ENCODE peak calls at places on chromosomes 11 and 22, in five cellular contexts. One of them, this sample, is unnamed.

GRCh38 chr11:66651011-66651410 is 12.5 kb downstream of the RBM4 start:
- DNase-seq in HL-60: no peak
- DNase-seq in effector CD4-positive, alpha-beta T cell: no peak
- DNase-seq in glutamatergic neuron: no peak
- DNase-seq in hypothalamus: no peak
- DNase-seq in this sample: no peak

GRCh38 chr11:122036022-122036421 is 80.0 kb downstream of the BLID start:
- DNase-seq in HL-60: no peak
- DNase-seq in effector CD4-positive, alpha-beta T cell: no peak
- DNase-seq in glutamatergic neuron: no peak
- DNase-seq in hypothalamus: no peak
- DNase-seq in this sample: no peak

GRCh38 chr22:42768385-42769035 is 47.8 kb upstream of the A4GALT start:
- DNase-seq in HL-60: no peak
- DNase-seq in effector CD4-positive, alpha-beta T cell: no peak
- DNase-seq in glutamatergic neuron: no peak
- DNase-seq in hypothalamus: no peak
- DNase-seq in this sample: no peak

GRCh38 chr22:19526702-19527111 is 2.5 kb upstream of the CLDN5 start:
- DNase-seq in HL-60: no peak
- DNase-seq in effector CD4-positive, alpha-beta T cell: no peak
- DNase-seq in glutamatergic neuron: no peak
- DNase-seq in hypothalamus: no peak
- DNase-seq in this sample: no peak

GRCh38 chr22:23503736-23504440 is 76.2 kb downstream of the IGLL1 start:
- DNase-seq in HL-60: no peak
- DNase-seq in effector CD4-positive, alpha-beta T cell: no peak
- DNase-seq in glutamatergic neuron: no peak
- DNase-seq in hypothalamus: no peak
- DNase-seq in this sample: no peak

GRCh38 chr11:106697058-106697457 is 321.2 kb downstream of the GUCY1A2 start:
- DNase-seq in HL-60: no peak
- DNase-seq in effector CD4-positive, alpha-beta T cell: no peak
- DNase-seq in glutamatergic neuron: no peak
- DNase-seq in hypothalamus: no peak
- DNase-seq in this sample: no peak

GRCh38 chr22:41834005-41834975 is 1.4 kb downstream of the SREBF2 start:
- DNase-seq in HL-60: no peak
- DNase-seq in effector CD4-positive, alpha-beta T cell: no peak
- DNase-seq in glutamatergic neuron: no peak
- DNase-seq in hypothalamus: no peak
- DNase-seq in this sample: no peak

GRCh38 chr11:93267383-93267782 is 63.2 kb upstream of the DEUP1 start:
- DNase-seq in HL-60: no peak
- DNase-seq in effector CD4-positive, alpha-beta T cell: no peak
- DNase-seq in glutamatergic neuron: no peak
- DNase-seq in hypothalamus: no peak
- DNase-seq in this sample: no peak

GRCh38 chr22:40533712-40534378 is 102.7 kb downstream of the MRTFA start:
- DNase-seq in HL-60: peak
- DNase-seq in effector CD4-positive, alpha-beta T cell: peak
- DNase-seq in glutamatergic neuron: no peak
- DNase-seq in hypothalamus: no peak
- DNase-seq in this sample: no peak

GRCh38 chr22:43330178-43331063 is 12.8 kb downstream of the SCUBE1 start:
- DNase-seq in HL-60: no peak
- DNase-seq in effector CD4-positive, alpha-beta T cell: no peak
- DNase-seq in glutamatergic neuron: no peak
- DNase-seq in hypothalamus: no peak
- DNase-seq in this sample: no peak

GRCh38 chr11:43681543-43681942 is 1.0 kb downstream of the HSD17B12 start:
- DNase-seq in HL-60: no peak
- DNase-seq in effector CD4-positive, alpha-beta T cell: no peak
- DNase-seq in glutamatergic neuron: no peak
- DNase-seq in hypothalamus: no peak
- DNase-seq in this sample: no peak

GRCh38 chr11:119369035-119369925 is 12.2 kb downstream of the USP2 start:
- DNase-seq in HL-60: no peak
- DNase-seq in effector CD4-positive, alpha-beta T cell: no peak
- DNase-seq in glutamatergic neuron: no peak
- DNase-seq in hypothalamus: no peak
- DNase-seq in this sample: no peak

GRCh38 chr11:119700536-119701346 is 28.3 kb downstream of the NECTIN1 start:
- DNase-seq in HL-60: no peak
- DNase-seq in effector CD4-positive, alpha-beta T cell: no peak
- DNase-seq in glutamatergic neuron: no peak
- DNase-seq in hypothalamus: no peak
- DNase-seq in this sample: no peak

GRCh38 chr22:20031732-20032406 is 11.0 kb downstream of the TANGO2 start:
- DNase-seq in HL-60: no peak
- DNase-seq in effector CD4-positive, alpha-beta T cell: no peak
- DNase-seq in glutamatergic neuron: no peak
- DNase-seq in hypothalamus: no peak
- DNase-seq in this sample: no peak

GRCh38 chr11:118290923-118291322 is 13.6 kb upstream of the CD3E start:
- DNase-seq in HL-60: no peak
- DNase-seq in effector CD4-positive, alpha-beta T cell: peak
- DNase-seq in glutamatergic neuron: no peak
- DNase-seq in hypothalamus: no peak
- DNase-seq in this sample: peak

GRCh38 chr22:33680632-33681031 is 239.6 kb downstream of the LARGE1 start:
- DNase-seq in HL-60: no peak
- DNase-seq in effector CD4-positive, alpha-beta T cell: no peak
- DNase-seq in glutamatergic neuron: no peak
- DNase-seq in hypothalamus: no peak
- DNase-seq in this sample: no peak

GRCh38 chr11:88306785-88307184 is 30.8 kb downstream of the CTSC start:
- DNase-seq in HL-60: no peak
- DNase-seq in effector CD4-positive, alpha-beta T cell: no peak
- DNase-seq in glutamatergic neuron: no peak
- DNase-seq in hypothalamus: no peak
- DNase-seq in this sample: no peak

This sample was measured in iPS DF 6.9.